ENCODE peak calls at places on chromosomes 2 and 18, in six cellular contexts. One of them, this sample, is unnamed.

GRCh38 chr2:96940991-96941775 is 45.2 kb downstream of the FAM178B start:
- DNase-seq in AG10803: no peak
- DNase-seq in ACHN: no peak
- DNase-seq in occipital lobe: no peak
- DNase-seq in CD8-positive, alpha-beta memory T cell: no peak
- DNase-seq in RKO: no peak
- DNase-seq in this sample: no peak

GRCh38 chr2:160973991-160974390 is 186.2 kb upstream of the TANK start:
- DNase-seq in ACHN: no peak
- DNase-seq in AG10803: no peak
- DNase-seq in RKO: no peak
- DNase-seq in CD8-positive, alpha-beta memory T cell: no peak
- DNase-seq in occipital lobe: no peak
- DNase-seq in this sample: no peak

GRCh38 chr2:231677632-231678104 is 30.7 kb upstream of the PTMA start:
- DNase-seq in RKO: peak
- DNase-seq in ACHN: peak
- DNase-seq in CD8-positive, alpha-beta memory T cell: peak
- DNase-seq in AG10803: peak
- DNase-seq in occipital lobe: peak
- DNase-seq in this sample: peak

GRCh38 chr18:73733806-73734314 is 413.8 kb downstream of the FBXO15 start:
- DNase-seq in CD8-positive, alpha-beta memory T cell: no peak
- DNase-seq in ACHN: no peak
- DNase-seq in AG10803: no peak
- DNase-seq in occipital lobe: no peak
- DNase-seq in RKO: no peak
- DNase-seq in this sample: no peak

GRCh38 chr2:12096425-12096824 is 350.0 kb downstream of the LPIN1 start:
- DNase-seq in occipital lobe: no peak
- DNase-seq in AG10803: no peak
- DNase-seq in ACHN: no peak
- DNase-seq in RKO: no peak
- DNase-seq in CD8-positive, alpha-beta memory T cell: no peak
- DNase-seq in this sample: no peak

GRCh38 chr18:32383040-32383819 is 87.5 kb downstream of the GAREM1 start:
- DNase-seq in ACHN: no peak
- DNase-seq in CD8-positive, alpha-beta memory T cell: no peak
- DNase-seq in AG10803: peak
- DNase-seq in occipital lobe: no peak
- DNase-seq in RKO: peak
- DNase-seq in this sample: no peak

GRCh38 chr2:218516614-218517013 is 51.5 kb downstream of the USP37 start:
- DNase-seq in AG10803: no peak
- DNase-seq in ACHN: peak
- DNase-seq in RKO: peak
- DNase-seq in CD8-positive, alpha-beta memory T cell: no peak
- DNase-seq in occipital lobe: no peak
- DNase-seq in this sample: no peak

GRCh38 chr2:201746551-201746950 is 34.2 kb downstream of the ALS2 start:
- DNase-seq in RKO: no peak
- DNase-seq in occipital lobe: no peak
- DNase-seq in CD8-positive, alpha-beta memory T cell: no peak
- DNase-seq in AG10803: no peak
- DNase-seq in ACHN: no peak
- DNase-seq in this sample: no peak

GRCh38 chr2:34012728-34013302 is 413.7 kb upstream of the FAM98A start:
- DNase-seq in RKO: peak
- DNase-seq in AG10803: no peak
- DNase-seq in CD8-positive, alpha-beta memory T cell: no peak
- DNase-seq in ACHN: peak
- DNase-seq in occipital lobe: peak
- DNase-seq in this sample: peak

GRCh38 chr2:127618551-127618950 is 27.4 kb upstream of the GPR17 start:
- DNase-seq in occipital lobe: no peak
- DNase-seq in RKO: no peak
- DNase-seq in AG10803: peak
- DNase-seq in CD8-positive, alpha-beta memory T cell: no peak
- DNase-seq in ACHN: no peak
- DNase-seq in this sample: no peak

GRCh38 chr18:64720781-64721464 is 572.0 kb upstream of the LINC00305 start:
- DNase-seq in occipital lobe: no peak
- DNase-seq in ACHN: no peak
- DNase-seq in CD8-positive, alpha-beta memory T cell: no peak
- DNase-seq in RKO: no peak
- DNase-seq in AG10803: no peak
- DNase-seq in this sample: no peak

GRCh38 chr2:231665208-231665921 is 43.0 kb upstream of the PTMA start:
- DNase-seq in CD8-positive, alpha-beta memory T cell: no peak
- DNase-seq in RKO: no peak
- DNase-seq in AG10803: no peak
- DNase-seq in occipital lobe: no peak
- DNase-seq in ACHN: no peak
- DNase-seq in this sample: no peak

GRCh38 chr18:40678318-40678717 is 1276.7 kb upstream of the PIK3C3 start:
- DNase-seq in AG10803: no peak
- DNase-seq in ACHN: no peak
- DNase-seq in occipital lobe: no peak
- DNase-seq in CD8-positive, alpha-beta memory T cell: no peak
- DNase-seq in RKO: no peak
- DNase-seq in this sample: no peak

GRCh38 chr2:157194097-157194688 is 63.3 kb upstream of the GALNT5 start:
- DNase-seq in RKO: peak
- DNase-seq in AG10803: peak
- DNase-seq in CD8-positive, alpha-beta memory T cell: no peak
- DNase-seq in ACHN: peak
- DNase-seq in occipital lobe: no peak
- DNase-seq in this sample: no peak

GRCh38 chr2:38267270-38267925 is 109.7 kb downstream of the ATL2 start:
- DNase-seq in ACHN: no peak
- DNase-seq in occipital lobe: no peak
- DNase-seq in CD8-positive, alpha-beta memory T cell: no peak
- DNase-seq in RKO: no peak
- DNase-seq in AG10803: no peak
- DNase-seq in this sample: no peak

GRCh38 chr2:216652566-216652965 is 19.3 kb downstream of the IGFBP2 start:
- DNase-seq in occipital lobe: no peak
- DNase-seq in CD8-positive, alpha-beta memory T cell: no peak
- DNase-seq in ACHN: no peak
- DNase-seq in RKO: no peak
- DNase-seq in AG10803: no peak
- DNase-seq in this sample: no peak

GRCh38 chr2:184339966-184340365 is 258.4 kb upstream of the ZNF804A start:
- DNase-seq in RKO: peak
- DNase-seq in CD8-positive, alpha-beta memory T cell: no peak
- DNase-seq in occipital lobe: no peak
- DNase-seq in ACHN: no peak
- DNase-seq in AG10803: no peak
- DNase-seq in this sample: no peak